ENCODE peak calls at places on chromosome 4, in four cellular contexts. B is GM12878, Z is K562, W is HepG2. X is an unnamed sample.

GRCh38 chr4:112167790-112168189 is 22.5 kb downstream of the FAM241A start:
- DNase-seq in B (no peak), Z (no peak), W (no peak), X (no peak)

GRCh38 chr4:46450556-46450955 is 60.6 kb upstream of the GABRA2 start:
- DNase-seq in B (no peak), Z (no peak), W (no peak), X (no peak)

GRCh38 chr4:170741856-170742255 is 652.1 kb upstream of the AADAT start:
- DNase-seq in B (no peak), Z (no peak), W (no peak), X (no peak)

GRCh38 chr4:72767903-72768817 is 199.1 kb upstream of the ADAMTS3 start:
- DNase-seq in B (no peak), Z (peak), W (no peak), X (no peak)

GRCh38 chr4:78242071-78242470 is 184.9 kb downstream of the FRAS1 start:
- DNase-seq in B (no peak), Z (no peak), W (no peak), X (no peak)

GRCh38 chr4:108081251-108081650 is 87.5 kb downstream of the LEF1 start:
- DNase-seq in B (no peak), Z (no peak), W (no peak), X (no peak)

GRCh38 chr4:87933337-87933736 is 42.2 kb upstream of the SPP1 start:
- DNase-seq in B (no peak), Z (no peak), W (no peak), X (no peak)

GRCh38 chr4:92969650-92970370 is 666.0 kb downstream of the GRID2 start:
- DNase-seq in B (no peak), Z (no peak), W (peak), X (no peak)

GRCh38 chr4:125464146-125464545 is 149.4 kb downstream of the FAT4 start:
- DNase-seq in B (no peak), Z (no peak), W (no peak), X (no peak)

GRCh38 chr4:106344324-106344970 is 24.1 kb downstream of the GIMD1 start:
- DNase-seq in B (no peak), Z (no peak), W (peak), X (no peak)

GRCh38 chr4:145909331-145909730 is 29.3 kb downstream of the ZNF827 start:
- DNase-seq in B (no peak), Z (peak), W (no peak), X (peak)

GRCh38 chr4:159070742-159071141 is 32.1 kb upstream of the RAPGEF2 start:
- DNase-seq in B (no peak), Z (no peak), W (no peak), X (no peak)

GRCh38 chr4:109406337-109406931 is 27.2 kb upstream of the SEC24B start:
- DNase-seq in B (no peak), Z (peak), W (peak), X (no peak)

GRCh38 chr4:78644744-78645330 is 93.3 kb downstream of the ANXA3 start:
- DNase-seq in B (no peak), Z (peak), W (peak), X (peak)

GRCh38 chr4:124212835-124213640 is 499.5 kb downstream of the ANKRD50 start:
- DNase-seq in B (no peak), Z (no peak), W (no peak), X (no peak)

GRCh38 chr4:119103263-119103662 is 32.4 kb upstream of the MYOZ2 start:
- DNase-seq in B (no peak), Z (peak), W (peak), X (no peak)

GRCh38 chr4:6999172-7000086 is 43.7 kb upstream of the TADA2B start:
- DNase-seq in B (no peak), Z (peak), W (no peak), X (no peak)

GRCh38 chr4:80201326-80202151 is 4.2 kb downstream of the PRDM8 start:
- DNase-seq in B (no peak), Z (no peak), W (no peak), X (peak)

GRCh38 chr4:125726121-125726520 is 411.4 kb downstream of the FAT4 start:
- DNase-seq in B (no peak), Z (no peak), W (no peak), X (no peak)

GRCh38 chr4:165757426-165757825 is 115.6 kb upstream of the TLL1 start:
- DNase-seq in B (no peak), Z (no peak), W (no peak), X (no peak)
- TF ChIP-seq CBFB in B (no peak), Z (no peak), W (no peak), X (no peak)

GRCh38 chr4:70927502-70928139 is 25.5 kb downstream of the MOB1B start:
- DNase-seq in B (no peak), Z (no peak), W (no peak), X (no peak)
- TF ChIP-seq CBFB in B (no peak), Z (no peak), W (no peak), X (no peak)

GRCh38 chr4:89799071-89799470 is 37.9 kb downstream of the SNCA start:
- DNase-seq in B (no peak), Z (no peak), W (no peak), X (no peak)

GRCh38 chr4:89797117-89797516 is 39.8 kb downstream of the SNCA start:
- DNase-seq in B (no peak), Z (no peak), W (no peak), X (no peak)

GRCh38 chr4:89800527-89801103 is 36.3 kb downstream of the SNCA start:
- DNase-seq in B (no peak), Z (peak), W (no peak), X (no peak)

GRCh38 chr4:89803036-89803435 is 33.9 kb downstream of the SNCA start:
- DNase-seq in B (no peak), Z (no peak), W (no peak), X (no peak)

DNA sequence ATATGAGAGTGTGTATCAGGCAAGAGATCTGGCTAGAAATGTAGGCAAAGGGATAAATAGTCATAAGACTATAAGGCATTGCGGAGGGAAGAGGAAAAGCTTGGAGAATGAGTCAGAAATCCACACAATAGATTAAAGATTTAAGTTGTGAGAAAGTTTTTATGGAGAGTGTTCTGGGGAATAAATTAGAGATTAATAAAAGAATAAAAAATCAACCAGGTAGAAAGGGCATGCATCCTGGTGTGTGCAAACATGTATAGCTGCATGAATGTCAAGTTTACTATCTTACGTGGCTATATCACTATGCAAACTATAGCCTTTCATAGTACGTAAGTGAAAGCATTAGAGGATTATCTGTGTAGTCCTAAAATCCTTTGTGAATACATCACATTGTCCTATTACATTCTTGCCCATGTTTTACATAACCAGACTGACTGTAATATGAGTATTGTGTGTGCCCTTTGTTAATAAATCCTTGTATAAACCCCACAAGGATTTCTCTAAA is 36.9 kb downstream of the SNCA start:
- DNase-seq in B (no peak), Z (no peak), W (no peak), X (no peak)
- TF ChIP-seq CBFB in B (no peak), Z (no peak), W (no peak), X (no peak)

GRCh38 chr4:100429616-100430015 is 88.2 kb downstream of the EMCN start:
- DNase-seq in B (no peak), Z (no peak), W (no peak), X (no peak)

GRCh38 chr4:100424376-100424775 is 93.4 kb downstream of the EMCN start:
- DNase-seq in B (no peak), Z (no peak), W (no peak), X (no peak)

GRCh38 chr4:100430441-100430840 is 87.4 kb downstream of the EMCN start:
- DNase-seq in B (no peak), Z (no peak), W (no peak), X (no peak)

GRCh38 chr4:100431416-100431815 is 86.4 kb downstream of the EMCN start:
- DNase-seq in B (no peak), Z (no peak), W (no peak), X (no peak)

DNA sequence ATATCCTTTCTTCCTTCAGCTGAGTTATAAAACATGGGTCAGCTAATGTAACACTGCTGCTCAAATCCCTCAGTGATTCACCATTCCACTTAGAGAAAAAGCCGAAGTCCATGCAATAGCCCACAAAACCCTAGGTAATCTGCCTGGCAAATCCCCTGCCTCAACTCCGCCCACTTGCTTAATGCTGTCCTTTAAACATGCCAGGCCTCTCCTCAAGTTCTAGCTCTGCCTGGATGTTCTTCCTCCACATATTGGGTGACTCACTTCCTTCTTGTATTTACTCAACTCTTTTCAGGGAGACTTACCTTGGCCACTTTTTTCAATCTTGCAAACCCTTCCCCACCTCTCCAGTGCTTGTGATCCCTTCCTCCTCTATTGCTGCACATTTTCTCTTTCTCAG is 89.8 kb downstream of the EMCN start:
- DNase-seq in B (no peak), Z (no peak), W (no peak), X (no peak)
- TF ChIP-seq CBFB in B (no peak), Z (no peak), W (no peak), X (no peak)

GRCh38 chr4:82866706-82867385 is 24.1 kb downstream of the SEC31A start:
- DNase-seq in B (no peak), Z (no peak), W (no peak), X (no peak)

GRCh38 chr4:82861529-82861928 is 29.4 kb downstream of the SEC31A start:
- DNase-seq in B (no peak), Z (no peak), W (no peak), X (no peak)

GRCh38 chr4:82864336-82865001 is 26.5 kb downstream of the SEC31A start:
- DNase-seq in B (no peak), Z (no peak), W (no peak), X (no peak)

GRCh38 chr4:82868572-82868971 is 22.4 kb downstream of the SEC31A start:
- DNase-seq in B (no peak), Z (no peak), W (no peak), X (no peak)

DNA sequence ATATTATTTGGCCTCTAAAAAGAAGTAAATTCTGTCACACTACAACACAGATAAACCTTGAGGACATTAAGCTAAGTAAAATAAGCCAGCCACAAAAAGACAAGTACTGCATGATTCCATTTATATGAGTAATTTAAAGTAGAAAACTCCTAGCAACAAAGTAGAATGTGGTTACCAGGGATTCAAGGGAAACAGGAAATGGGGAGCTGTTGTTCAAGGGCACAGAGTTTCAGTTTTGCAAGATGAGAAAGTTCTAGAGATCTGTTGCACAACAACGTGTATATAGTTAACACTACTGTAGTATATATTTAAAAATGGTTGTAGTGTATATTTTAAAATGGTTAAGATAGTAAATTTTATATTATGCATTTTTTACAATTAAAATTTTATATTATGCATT is 25.4 kb downstream of the SEC31A start:
- DNase-seq in B (no peak), Z (no peak), W (peak), X (no peak)
- TF ChIP-seq CBFB in B (no peak), Z (no peak), W (no peak), X (no peak)

DNA sequence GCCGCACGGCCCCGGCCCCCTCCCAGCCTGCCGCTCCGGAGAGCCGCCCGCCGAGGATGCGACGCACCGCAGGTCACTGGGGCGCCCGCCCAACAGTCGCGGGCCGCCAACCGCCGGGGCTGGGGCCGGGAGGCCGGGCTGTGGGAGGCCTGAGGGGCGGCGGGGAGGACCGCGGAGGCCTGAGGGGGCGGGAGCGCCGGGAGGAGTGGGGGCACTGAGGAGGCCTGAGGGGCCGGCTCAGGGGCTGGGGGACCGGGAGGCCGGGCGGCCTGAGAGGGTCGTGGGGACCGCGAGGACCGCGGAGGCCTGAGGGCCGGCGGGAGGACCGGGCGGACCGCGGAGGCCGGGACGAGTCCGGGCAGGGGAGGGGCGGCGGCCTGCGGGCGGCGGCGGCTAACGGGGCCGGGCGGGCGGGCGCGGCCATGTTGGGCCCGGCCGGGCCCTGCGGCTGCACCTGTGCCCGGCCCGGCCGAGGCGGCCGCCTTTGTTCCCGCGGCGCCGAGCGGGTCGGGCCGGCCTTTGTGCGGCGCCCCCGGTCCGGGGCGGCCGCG is 353 bp downstream of the NSD2 start:
- DNase-seq in B (no peak), Z (no peak), W (no peak), X (peak)
- TF ChIP-seq CBFB in B (no peak), Z (no peak), W (no peak), X (no peak)

DNA sequence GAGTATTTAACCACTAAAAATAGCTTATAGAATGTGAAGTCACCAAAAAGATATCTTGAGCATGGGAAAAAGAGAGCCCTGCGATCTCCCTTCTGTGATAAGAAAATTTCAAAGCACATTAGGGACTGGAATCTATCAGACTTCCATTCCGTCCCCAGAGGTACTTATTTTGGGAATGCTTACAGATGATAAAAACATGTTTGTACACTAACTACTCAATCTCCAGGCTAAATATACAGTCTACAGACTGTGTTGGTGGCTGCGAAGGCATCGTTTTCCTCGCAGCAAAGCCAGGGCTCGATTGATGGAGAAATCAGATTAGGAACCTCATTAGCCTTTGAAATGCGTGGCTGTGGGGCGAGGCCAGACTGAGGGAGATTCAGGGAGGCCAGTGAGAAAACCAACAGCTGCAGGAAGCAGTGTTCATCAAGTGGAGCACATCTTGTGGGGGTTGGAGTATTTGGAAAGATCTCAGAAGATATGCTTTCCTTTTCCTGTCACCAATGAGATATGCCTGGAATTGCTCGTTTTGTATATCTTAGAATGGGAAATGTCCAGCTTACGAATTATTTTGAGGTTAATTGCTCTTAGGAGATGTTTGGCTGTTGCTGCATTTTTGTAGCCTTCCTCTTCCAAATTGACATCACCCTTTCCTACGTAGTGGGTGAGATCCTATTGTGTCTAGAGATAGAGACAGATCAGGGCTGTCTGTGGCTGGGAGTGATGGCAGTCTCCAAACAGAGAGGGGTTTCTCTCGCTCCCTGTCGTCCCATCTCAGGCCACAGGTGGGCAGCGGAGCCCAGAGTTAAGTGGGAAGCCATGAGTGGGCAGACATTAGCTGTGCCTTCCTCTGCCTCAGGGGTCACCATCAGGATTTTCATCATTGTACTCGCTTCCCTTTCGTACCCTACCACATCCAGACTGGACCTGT is 225.0 kb upstream of the FAT1 start:
- DNase-seq in B (no peak), Z (no peak), W (no peak), X (peak)
- TF ChIP-seq CBFB in B (no peak), Z (no peak), W (no peak), X (no peak)

GRCh38 chr4:140031706-140032105 is 122.3 kb downstream of the MAML3 start:
- DNase-seq in B (no peak), Z (no peak), W (no peak), X (no peak)

GRCh38 chr4:140042634-140043033 is 111.3 kb downstream of the MAML3 start:
- DNase-seq in B (no peak), Z (no peak), W (no peak), X (no peak)

GRCh38 chr4:140038031-140038533 is 115.9 kb downstream of the MAML3 start:
- DNase-seq in B (no peak), Z (no peak), W (peak), X (no peak)

GRCh38 chr4:140037353-140038030 is 116.5 kb downstream of the MAML3 start:
- DNase-seq in B (no peak), Z (no peak), W (peak), X (no peak)
- TF ChIP-seq CBFB in B (no peak), Z (no peak), W (no peak), X (no peak)

X was measured in WTC11.